ENCODE peak calls at places on chromosomes 12 and 14, in five cellular contexts. J is tibial artery, G is breast epithelium, F is left ventricle myocardium superior, D is HT1080. Q is an unnamed sample.
A peak's percentile ranks its signal among the peaks of the same experiment; 100 is the strongest.

GRCh38 chr12:48996794-48997718 is 2.1 kb downstream of the DDN start:
- DNase-seq in F (peak; percentile 89), D (no peak), J (peak; percentile 88), G (no peak), Q (peak; percentile 80)

GRCh38 chr14:89428556-89429196 is 11.6 kb upstream of the FOXN3 start:
- DNase-seq in J (peak; percentile 86), D (no peak), G (peak; percentile 77), F (peak; percentile 51), Q (no peak)

GRCh38 chr14:22602853-22603252 is 4.8 kb downstream of the ABHD4 start:
- DNase-seq in J (no peak), D (peak; percentile 36), G (no peak), F (no peak), Q (no peak)

GRCh38 chr12:93339695-93340094 is 38.0 kb upstream of the NUDT4 start:
- DNase-seq in G (no peak), J (no peak), D (no peak), F (no peak), Q (no peak)

GRCh38 chr12:31557707-31558106 is 33.2 kb downstream of the DENND5B start:
- DNase-seq in J (no peak), F (no peak), D (no peak), G (no peak), Q (no peak)

GRCh38 chr12:25583545-25583944 is 30.5 kb upstream of the LMNTD1 start:
- DNase-seq in J (no peak), F (no peak), G (no peak), D (no peak), Q (no peak)

GRCh38 chr12:1821805-1822204 is 1.4 kb downstream of the LRTM2 start:
- DNase-seq in G (no peak), J (no peak), F (no peak), D (no peak), Q (no peak)

GRCh38 chr14:99615497-99616245 is 11.7 kb upstream of the CCDC85C start:
- DNase-seq in F (no peak), D (no peak), G (no peak), J (no peak), Q (no peak)

GRCh38 chr14:77682158-77682553 is 25.7 kb downstream of the ALKBH1 start:
- DNase-seq in F (no peak), G (no peak), D (peak; percentile 47), J (no peak), Q (no peak)

GRCh38 chr14:60642270-60642789 is 6.9 kb downstream of the SIX1 start:
- DNase-seq in G (no peak), F (no peak), J (no peak), D (no peak), Q (no peak)

GRCh38 chr14:69404478-69404877 is 6.0 kb downstream of the SLC39A9 start:
- DNase-seq in G (no peak), D (no peak), J (no peak), F (no peak), Q (no peak)

GRCh38 chr14:68518910-68519686 is 273.8 kb downstream of the ZFP36L1 start:
- DNase-seq in G (no peak), D (no peak), J (no peak), F (no peak), Q (no peak)

GRCh38 chr12:31009976-31010375 is 63.7 kb upstream of the DDX11 start:
- DNase-seq in D (no peak), J (peak; percentile 24), G (no peak), F (no peak), Q (no peak)

GRCh38 chr14:20797159-20797558 is 5.5 kb downstream of the RNASE1 start:
- DNase-seq in G (no peak), F (no peak), J (no peak), D (no peak), Q (no peak)

GRCh38 chr12:6307521-6307920 is 3.0 kb upstream of the PLEKHG6 start:
- DNase-seq in D (no peak), G (no peak), J (no peak), F (peak; percentile 38), Q (no peak)

GRCh38 chr12:69071091-69071370 is 138.1 kb upstream of the CPM start:
- DNase-seq in F (no peak), J (no peak), G (no peak), D (no peak), Q (no peak)

GRCh38 chr12:67758119-67758873 is 109.8 kb downstream of the DYRK2 start:
- DNase-seq in G (no peak), F (no peak), D (no peak), J (no peak), Q (no peak)

GRCh38 chr12:131210506-131211278 is 257.0 kb downstream of the ADGRD1 start:
- DNase-seq in J (no peak), G (no peak), D (no peak), F (no peak), Q (no peak)

GRCh38 chr12:108821407-108822397 is 35.7 kb downstream of the SSH1 start:
- DNase-seq in G (no peak), J (no peak), F (no peak), D (peak; percentile 64), Q (no peak)

GRCh38 chr12:71636704-71637115 is 26.9 kb downstream of the ZFC3H1 start:
- DNase-seq in D (peak; percentile 41), F (no peak), G (no peak), J (no peak), Q (peak; percentile 52)

GRCh38 chr12:53505086-53505485 is 2.2 kb downstream of the NPFF start:
- DNase-seq in D (peak; percentile 68), F (no peak), G (no peak), J (peak; percentile 95), Q (no peak)

GRCh38 chr12:113359133-113359938 is 949 bp downstream of the PLBD2 start:
- DNase-seq in D (no peak), G (no peak), J (peak; percentile 71), F (peak; percentile 78), Q (peak; percentile 11)

GRCh38 chr14:34707722-34708121 is 6.7 kb downstream of the CFL2 start:
- DNase-seq in F (no peak), J (no peak), G (no peak), D (no peak), Q (no peak)

GRCh38 chr14:49946320-49947141 is 53.6 kb downstream of the ARF6 start:
- DNase-seq in J (peak; percentile 43), G (no peak), F (no peak), D (peak; percentile 84), Q (peak; percentile 67)

GRCh38 chr12:3789838-3790237 is 36.9 kb upstream of the CRACR2A start:
- DNase-seq in F (no peak), J (no peak), D (no peak), G (no peak), Q (no peak)

GRCh38 chr14:29039171-29039570 is 272.6 kb downstream of the FOXG1 start:
- DNase-seq in G (no peak), D (peak; percentile 56), F (no peak), J (no peak), Q (no peak)

GRCh38 chr12:117836476-117836875 is 132.3 kb downstream of the KSR2 start:
- DNase-seq in J (no peak), G (no peak), F (no peak), D (no peak), Q (no peak)

GRCh38 chr14:24255931-24256696 is 6.9 kb downstream of the TGM1 start:
- DNase-seq in J (peak; percentile 47), G (no peak), D (no peak), F (no peak), Q (no peak)

GRCh38 chr12:98618952-98619351 is 25.5 kb downstream of the SLC25A3 start:
- DNase-seq in D (no peak), J (no peak), G (no peak), F (no peak), Q (no peak)

GRCh38 chr12:14777271-14777670 is 26.0 kb downstream of the WBP11 start:
- DNase-seq in J (no peak), D (peak; percentile 23), G (no peak), F (no peak), Q (no peak)

GRCh38 chr14:69358233-69358963 is 39.7 kb downstream of the ERH start:
- DNase-seq in F (no peak), D (peak; percentile 60), G (no peak), J (no peak), Q (no peak)

GRCh38 chr12:123113038-123113437 is 37.9 kb downstream of the PITPNM2 start:
- DNase-seq in D (no peak), G (no peak), F (no peak), J (no peak), Q (no peak)

GRCh38 chr14:35789651-35790050 is 19.4 kb downstream of the RALGAPA1 start:
- DNase-seq in J (no peak), G (no peak), D (peak; percentile 54), F (no peak), Q (no peak)

GRCh38 chr12:67482751-67483661 is 165.5 kb upstream of the DYRK2 start:
- DNase-seq in G (peak; percentile 48), J (peak; percentile 75), D (peak; percentile 63), F (peak; percentile 85), Q (peak; percentile 77)